ENCODE peak calls at places on chromosome 18, in six cellular contexts. X, Z, C, D, M and W are unnamed samples.

GRCh38 chr18:4203525-4203924 is 251.6 kb downstream of the DLGAP1 start:
- DNase-seq in X (no peak), Z (no peak), C (no peak), D (no peak), M (no peak), W (no peak)

GRCh38 chr18:41657189-41657588 is 297.8 kb upstream of the PIK3C3 start:
- DNase-seq in X (no peak), Z (no peak), C (no peak), D (no peak), M (no peak), W (no peak)

GRCh38 chr18:69956655-69957054 is 9.0 kb upstream of the CD226 start:
- DNase-seq in X (no peak), Z (no peak), C (no peak), D (no peak), M (no peak), W (no peak)

GRCh38 chr18:68275616-68276015 is 439.3 kb downstream of the TMX3 start:
- DNase-seq in X (no peak), Z (no peak), C (no peak), D (no peak), M (no peak), W (peak)

GRCh38 chr18:11992096-11992785 is 10.9 kb downstream of the IMPA2 start:
- DNase-seq in X (no peak), Z (no peak), C (no peak), D (no peak), M (no peak), W (no peak)

GRCh38 chr18:43620936-43621335 is 343.6 kb upstream of the SYT4 start:
- DNase-seq in X (no peak), Z (no peak), C (peak), D (no peak), M (no peak), W (peak)

GRCh38 chr18:2644535-2644934 is 11.0 kb upstream of the SMCHD1 start:
- DNase-seq in X (no peak), Z (no peak), C (no peak), D (no peak), M (no peak), W (no peak)

GRCh38 chr18:76380791-76381405 is 114.1 kb downstream of the ZNF516 start:
- DNase-seq in X (no peak), Z (no peak), C (peak), D (no peak), M (no peak), W (no peak)

GRCh38 chr18:51390695-51391094 is 193.2 kb upstream of the MEX3C start:
- DNase-seq in X (no peak), Z (no peak), C (no peak), D (no peak), M (no peak), W (peak)

GRCh38 chr18:5237083-5237722 is 40.1 kb upstream of the AKAIN1 start:
- DNase-seq in X (peak), Z (no peak), C (peak), D (no peak), M (peak), W (peak)

GRCh38 chr18:8754995-8755955 is 49.9 kb downstream of the MTCL1 start:
- DNase-seq in X (no peak), Z (peak), C (no peak), D (no peak), M (peak), W (peak)

GRCh38 chr18:58455318-58455950 is 173.5 kb downstream of the ALPK2 start:
- DNase-seq in X (no peak), Z (peak), C (no peak), D (no peak), M (no peak), W (peak)

GRCh38 chr18:23291456-23292205 is 156.3 kb downstream of the CABLES1 start:
- DNase-seq in X (no peak), Z (no peak), C (no peak), D (no peak), M (no peak), W (peak)

GRCh38 chr18:10401489-10401888 is 52.9 kb upstream of the APCDD1 start:
- DNase-seq in X (no peak), Z (no peak), C (peak), D (no peak), M (no peak), W (no peak)

GRCh38 chr18:51614033-51614432 is 416.6 kb upstream of the MEX3C start:
- DNase-seq in X (no peak), Z (peak), C (no peak), D (no peak), M (no peak), W (peak)

GRCh38 chr18:38611036-38611964 is 1045.7 kb upstream of the CELF4 start:
- DNase-seq in X (no peak), Z (no peak), C (no peak), D (no peak), M (no peak), W (no peak)

GRCh38 chr18:50594931-50595330 is 35.0 kb downstream of the MAPK4 start:
- DNase-seq in X (no peak), Z (no peak), C (no peak), D (no peak), M (no peak), W (peak)

GRCh38 chr18:9989481-9989880 is 75.7 kb downstream of the VAPA start:
- DNase-seq in X (no peak), Z (no peak), C (no peak), D (no peak), M (no peak), W (peak)

GRCh38 chr18:75010725-75011124 is 198.2 kb downstream of the PTGR3 start:
- DNase-seq in X (no peak), Z (no peak), C (no peak), D (no peak), M (no peak), W (no peak)

GRCh38 chr18:77056399-77057015 is 76.1 kb downstream of the MBP start:
- DNase-seq in X (no peak), Z (no peak), C (no peak), D (no peak), M (no peak), W (peak)

GRCh38 chr18:3051718-3052410 is 38.9 kb upstream of the LPIN2 start:
- DNase-seq in X (no peak), Z (peak), C (no peak), D (no peak), M (no peak), W (no peak)

GRCh38 chr18:23721711-23722479 is 32.6 kb downstream of the LAMA3 start:
- DNase-seq in X (no peak), Z (no peak), C (no peak), D (no peak), M (no peak), W (no peak)

GRCh38 chr18:49565656-49566055 is 3.8 kb downstream of the LIPG start:
- DNase-seq in X (peak), Z (peak), C (no peak), D (no peak), M (no peak), W (peak)

GRCh38 chr18:78636260-78636659 is 343.4 kb upstream of the SALL3 start:
- DNase-seq in X (no peak), Z (no peak), C (no peak), D (no peak), M (no peak), W (no peak)

GRCh38 chr18:42413870-42414269 is 458.8 kb downstream of the PIK3C3 start:
- DNase-seq in X (no peak), Z (no peak), C (no peak), D (no peak), M (no peak), W (peak)

GRCh38 chr18:23591011-23591410 is 4.7 kb upstream of the NPC1 start:
- DNase-seq in X (no peak), Z (no peak), C (no peak), D (no peak), M (no peak), W (peak)

GRCh38 chr18:33812186-33812585 is 234.2 kb downstream of the ASXL3 start:
- DNase-seq in X (no peak), Z (no peak), C (no peak), D (no peak), M (no peak), W (no peak)

GRCh38 chr18:37578886-37579513 is 13.4 kb upstream of the CELF4 start:
- DNase-seq in X (no peak), Z (no peak), C (no peak), D (no peak), M (no peak), W (peak)

GRCh38 chr18:75207298-75208054 is 1.5 kb downstream of the PTGR3 start:
- DNase-seq in X (no peak), Z (no peak), C (no peak), D (no peak), M (no peak), W (peak)

GRCh38 chr18:63762518-63762917 is 12.7 kb upstream of the SERPINB7 start:
- DNase-seq in X (no peak), Z (no peak), C (no peak), D (no peak), M (no peak), W (peak)

GRCh38 chr18:76973512-76974302 is 151.3 kb downstream of the ZNF236 start:
- DNase-seq in X (no peak), Z (no peak), C (no peak), D (peak), M (no peak), W (no peak)

GRCh38 chr18:42328931-42329330 is 373.9 kb downstream of the PIK3C3 start:
- DNase-seq in X (no peak), Z (no peak), C (no peak), D (no peak), M (no peak), W (no peak)

GRCh38 chr18:75548353-75548752 is 120.8 kb upstream of the SMIM21 start:
- DNase-seq in X (no peak), Z (no peak), C (peak), D (no peak), M (no peak), W (no peak)

GRCh38 chr18:26185267-26185666 is 41.0 kb upstream of the TAF4B start:
- DNase-seq in X (no peak), Z (no peak), C (no peak), D (no peak), M (no peak), W (peak)
- TF ChIP-seq CTCF in X (no peak), Z (no peak), C (no peak), D (peak), M (peak), W (peak)

GRCh38 chr18:13217466-13217961 is 1.0 kb upstream of the LDLRAD4 start:
- DNase-seq in X (peak), Z (peak), C (peak), D (no peak), M (no peak), W (peak)
- TF ChIP-seq CTCF in X (no peak), Z (no peak), C (no peak), D (no peak), M (no peak), W (no peak)

GRCh38 chr18:45688113-45688512 is 35.9 kb upstream of the SLC14A1 start:
- DNase-seq in X (no peak), Z (no peak), C (no peak), D (no peak), M (no peak), W (peak)

GRCh38 chr18:45687617-45688016 is 36.4 kb upstream of the SLC14A1 start:
- DNase-seq in X (no peak), Z (no peak), C (no peak), D (no peak), M (peak), W (peak)

GRCh38 chr18:45689386-45689785 is 34.6 kb upstream of the SLC14A1 start:
- DNase-seq in X (no peak), Z (no peak), C (no peak), D (no peak), M (no peak), W (no peak)

GRCh38 chr18:45688834-45689233 is 35.1 kb upstream of the SLC14A1 start:
- DNase-seq in X (no peak), Z (no peak), C (no peak), D (no peak), M (peak), W (peak)

DNA sequence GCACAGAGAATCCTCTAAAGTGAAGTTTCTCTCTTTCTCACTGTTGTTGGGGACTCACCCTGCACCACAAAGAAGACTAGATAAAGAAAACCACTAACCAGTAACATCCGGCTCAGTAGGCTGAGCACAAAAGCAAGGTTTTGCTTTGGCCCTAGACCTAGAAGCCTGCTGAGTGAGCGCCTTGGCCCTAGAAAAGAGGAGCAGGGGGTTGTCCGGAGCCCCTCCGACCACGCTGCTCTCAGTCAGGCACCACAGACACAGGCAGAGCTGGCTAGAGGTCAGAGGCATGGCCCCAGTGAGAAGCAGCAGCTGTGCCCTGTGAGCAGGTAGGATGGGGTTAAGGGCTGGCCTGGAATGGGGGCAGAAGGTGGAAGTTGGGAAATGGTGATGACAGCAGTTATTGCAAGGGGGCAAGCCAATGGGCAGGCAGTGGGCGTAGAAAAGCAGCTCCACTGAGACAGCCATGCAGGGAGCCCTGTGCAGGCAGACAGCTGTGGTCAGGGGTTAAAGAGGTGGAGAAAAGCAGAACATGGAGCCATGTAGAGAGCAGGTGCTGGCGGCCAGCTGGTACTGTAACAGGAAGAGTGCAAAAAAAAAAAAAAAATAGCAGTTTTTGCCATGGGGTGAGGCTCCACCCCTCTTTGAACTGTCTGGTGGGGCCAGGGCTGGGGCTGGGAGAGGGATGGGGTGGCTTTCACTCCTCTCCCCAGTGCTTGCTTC is 36.9 kb upstream of the SLC14A1 start:
- DNase-seq in X (no peak), Z (no peak), C (no peak), D (no peak), M (peak), W (peak)
- TF ChIP-seq CTCF in X (no peak), Z (no peak), C (no peak), D (no peak), M (no peak), W (no peak)

GRCh38 chr18:66749030-66749429 is 145.1 kb upstream of the CDH19 start:
- DNase-seq in X (no peak), Z (no peak), C (no peak), D (no peak), M (no peak), W (peak)
- TF ChIP-seq CTCF in X (no peak), Z (peak), C (no peak), D (peak), M (no peak), W (peak)

GRCh38 chr18:30806823-30807222 is 235.7 kb downstream of the DSC3 start:
- DNase-seq in X (no peak), Z (no peak), C (no peak), D (no peak), M (no peak), W (no peak)

GRCh38 chr18:30810580-30810979 is 232.0 kb downstream of the DSC3 start:
- DNase-seq in X (no peak), Z (no peak), C (no peak), D (no peak), M (no peak), W (no peak)

GRCh38 chr18:30814446-30814845 is 228.1 kb downstream of the DSC3 start:
- DNase-seq in X (no peak), Z (no peak), C (no peak), D (no peak), M (no peak), W (no peak)

DNA sequence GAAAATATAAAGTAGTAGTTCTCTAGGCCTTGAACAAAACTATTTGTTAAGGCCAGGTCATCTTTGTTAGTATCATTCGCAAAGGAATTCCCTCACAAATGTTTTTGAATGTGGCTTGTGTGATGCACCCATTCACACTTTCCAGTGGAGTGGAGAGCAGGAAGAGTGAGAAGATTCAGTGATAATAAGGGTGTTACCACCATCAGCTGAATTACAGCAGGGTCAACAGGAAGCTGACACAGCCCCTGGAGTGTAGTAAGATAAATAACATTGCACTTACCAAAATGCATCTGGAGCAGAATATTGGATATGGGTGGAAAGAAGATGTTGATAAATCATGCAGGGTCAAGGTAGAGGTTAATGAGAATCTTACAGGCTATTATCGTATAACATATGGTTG is 231.0 kb downstream of the DSC3 start:
- DNase-seq in X (no peak), Z (no peak), C (no peak), D (no peak), M (no peak), W (no peak)
- TF ChIP-seq CTCF in X (no peak), Z (no peak), C (no peak), D (no peak), M (no peak), W (no peak)

GRCh38 chr18:57025525-57025924 is 121.4 kb upstream of the BOD1L2 start:
- DNase-seq in X (no peak), Z (no peak), C (peak), D (no peak), M (no peak), W (no peak)

GRCh38 chr18:57026316-57026715 is 120.6 kb upstream of the BOD1L2 start:
- DNase-seq in X (no peak), Z (no peak), C (no peak), D (no peak), M (no peak), W (peak)

GRCh38 chr18:57027190-57027708 is 119.6 kb upstream of the BOD1L2 start:
- DNase-seq in X (no peak), Z (no peak), C (no peak), D (no peak), M (no peak), W (no peak)

GRCh38 chr18:57030417-57030816 is 116.5 kb upstream of the BOD1L2 start:
- DNase-seq in X (no peak), Z (no peak), C (no peak), D (no peak), M (no peak), W (no peak)

DNA sequence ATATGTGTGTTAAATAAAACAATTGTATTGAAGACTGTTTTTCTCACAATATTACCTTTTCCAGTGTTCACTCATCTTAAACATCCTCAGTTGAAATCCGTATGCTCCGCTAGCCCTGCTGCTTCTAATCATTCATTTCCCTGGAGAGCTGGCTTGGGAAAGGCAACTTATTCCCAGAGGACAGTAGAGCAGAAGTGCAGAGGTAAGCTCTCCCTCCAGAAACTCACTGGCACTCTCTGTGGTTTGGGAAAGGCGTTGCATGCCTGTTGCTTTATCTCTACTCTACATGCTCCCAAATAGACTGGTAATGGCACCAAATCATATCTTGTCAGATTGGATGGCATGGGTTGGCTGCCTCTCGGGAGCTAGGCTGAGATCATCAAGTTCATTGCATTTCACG is 117.1 kb upstream of the BOD1L2 start:
- DNase-seq in X (no peak), Z (no peak), C (no peak), D (no peak), M (no peak), W (peak)
- TF ChIP-seq CTCF in X (no peak), Z (no peak), C (no peak), D (peak), M (no peak), W (peak)